ENCODE peak calls at places on chromosome 19, in four cellular contexts. One of them, this sample, is unnamed.
A peak's percentile ranks its signal among the peaks of the same experiment; 100 is the strongest.

GRCh38 chr19:37905936-37906867 is at the start of gene WDR87:
- DNase-seq in K562: peak; percentile 55
- DNase-seq in H1: no peak
- DNase-seq in WTC11: peak; percentile 89
- DNase-seq in this sample: peak; percentile 95

GRCh38 chr19:15374105-15374651 is 5.4 kb downstream of the AKAP8 start:
- DNase-seq in K562: no peak
- DNase-seq in H1: no peak
- DNase-seq in WTC11: no peak
- DNase-seq in this sample: peak; percentile 26

GRCh38 chr19:54921082-54921481 is 15.1 kb downstream of the NCR1 start:
- DNase-seq in K562: no peak
- DNase-seq in H1: no peak
- DNase-seq in WTC11: no peak
- DNase-seq in this sample: no peak

GRCh38 chr19:16066611-16067104 is 9.6 kb upstream of the TPM4 start:
- DNase-seq in K562: peak; percentile 72
- DNase-seq in H1: no peak
- DNase-seq in WTC11: no peak
- DNase-seq in this sample: peak; percentile 62

GRCh38 chr19:58563034-58563573 is 4.7 kb upstream of the UBE2M start:
- DNase-seq in K562: no peak
- DNase-seq in H1: no peak
- DNase-seq in WTC11: peak; percentile 30
- DNase-seq in this sample: peak; percentile 78

GRCh38 chr19:4965061-4965460 is 3.9 kb upstream of the KDM4B start:
- DNase-seq in K562: no peak
- DNase-seq in H1: no peak
- DNase-seq in WTC11: no peak
- DNase-seq in this sample: no peak

GRCh38 chr19:566403-566802 is 6.0 kb upstream of the BSG start:
- DNase-seq in K562: peak; percentile 84
- DNase-seq in H1: no peak
- DNase-seq in WTC11: no peak
- DNase-seq in this sample: peak; percentile 68

GRCh38 chr19:43545276-43545675 is 12.3 kb downstream of the ZNF575 start:
- DNase-seq in K562: no peak
- DNase-seq in H1: no peak
- DNase-seq in WTC11: no peak
- DNase-seq in this sample: no peak

GRCh38 chr19:647566-648284 is 8.0 kb downstream of the FGF22 start:
- DNase-seq in K562: no peak
- DNase-seq in H1: no peak
- DNase-seq in WTC11: no peak
- DNase-seq in this sample: no peak

GRCh38 chr19:12840091-12841079 is 2.1 kb downstream of the MAST1 start:
- DNase-seq in K562: peak; percentile 97
- DNase-seq in H1: peak; percentile 100
- DNase-seq in WTC11: peak; percentile 100
- DNase-seq in this sample: peak; percentile 90

GRCh38 chr19:54502518-54503048 is at the start of gene LAIR2:
- DNase-seq in K562: no peak
- DNase-seq in H1: no peak
- DNase-seq in WTC11: no peak
- DNase-seq in this sample: no peak

GRCh38 chr19:40337107-40337506 is 11.1 kb downstream of the C19orf47 start:
- DNase-seq in K562: no peak
- DNase-seq in H1: no peak
- DNase-seq in WTC11: no peak
- DNase-seq in this sample: no peak
- TF ChIP-seq TEAD4 in K562: no peak
- TF ChIP-seq TEAD4 in H1: no peak
- TF ChIP-seq TEAD4 in WTC11: no peak
- TF ChIP-seq TEAD4 in this sample: no peak

GRCh38 chr19:10831980-10832658 is 3.9 kb downstream of the TMED1 start:
- DNase-seq in K562: no peak
- DNase-seq in H1: no peak
- DNase-seq in WTC11: no peak
- DNase-seq in this sample: no peak
- TF ChIP-seq TEAD4 in K562: no peak
- TF ChIP-seq TEAD4 in H1: no peak
- TF ChIP-seq TEAD4 in WTC11: no peak
- TF ChIP-seq TEAD4 in this sample: no peak

GRCh38 chr19:7210359-7210758 is 83.9 kb downstream of the INSR start:
- DNase-seq in K562: no peak
- DNase-seq in H1: no peak
- DNase-seq in WTC11: no peak
- DNase-seq in this sample: no peak
- TF ChIP-seq TEAD4 in K562: no peak
- TF ChIP-seq TEAD4 in H1: no peak
- TF ChIP-seq TEAD4 in WTC11: no peak
- TF ChIP-seq TEAD4 in this sample: no peak

GRCh38 chr19:45507864-45508680 is 793 bp downstream of the VASP start:
- DNase-seq in K562: no peak
- DNase-seq in H1: peak; percentile 80
- DNase-seq in WTC11: peak; percentile 86
- DNase-seq in this sample: no peak

GRCh38 chr19:45508681-45508930 is 1.3 kb downstream of the VASP start:
- DNase-seq in K562: no peak
- DNase-seq in H1: no peak
- DNase-seq in WTC11: no peak
- DNase-seq in this sample: peak; percentile 65

GRCh38 chr19:45506991-45507863 is at the start of gene VASP:
- DNase-seq in K562: peak; percentile 84
- DNase-seq in H1: peak; percentile 89
- DNase-seq in WTC11: peak; percentile 89
- DNase-seq in this sample: peak; percentile 88

GRCh38 chr19:45509692-45510015 is 2.4 kb downstream of the VASP start:
- DNase-seq in K562: no peak
- DNase-seq in H1: no peak
- DNase-seq in WTC11: no peak
- DNase-seq in this sample: no peak

DNA sequence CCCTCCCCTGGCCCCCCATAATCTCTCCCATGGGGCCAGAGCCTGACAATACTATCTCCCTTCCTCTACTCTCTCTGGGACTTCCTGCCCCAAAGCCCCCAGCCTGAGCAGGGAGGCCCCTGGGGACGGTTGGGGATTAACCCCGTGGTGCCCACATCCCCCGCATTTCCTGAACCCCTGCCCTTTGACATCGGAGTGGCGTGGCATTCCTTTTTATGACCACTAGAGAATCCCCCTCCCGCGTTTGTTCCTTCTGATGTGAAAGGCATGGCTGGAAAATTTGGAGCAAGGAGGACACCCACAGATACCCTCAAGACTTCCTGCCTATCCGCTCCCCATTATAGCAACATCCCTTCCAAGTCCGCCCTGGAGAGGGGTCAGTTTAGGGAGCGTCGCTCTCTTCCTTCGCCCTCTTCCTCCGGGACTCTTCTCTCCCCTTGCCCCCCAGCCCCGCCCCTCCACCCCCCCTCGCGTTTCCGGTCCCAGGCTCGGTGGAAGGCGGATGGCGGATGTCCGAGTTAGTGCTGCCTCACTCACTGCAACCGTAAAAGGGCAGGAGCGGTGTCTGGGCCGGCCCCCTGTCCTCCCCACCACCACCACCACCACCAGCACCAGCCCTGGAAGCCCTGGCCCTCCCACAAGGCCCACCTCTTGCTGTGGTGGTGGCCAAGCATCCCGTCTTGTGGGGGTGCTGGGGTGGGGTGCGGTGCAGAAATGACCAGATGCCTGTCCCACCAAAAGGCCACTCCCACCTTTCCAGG is 1.8 kb downstream of the VASP start:
- DNase-seq in K562: peak; percentile 89
- DNase-seq in H1: peak; percentile 74
- DNase-seq in WTC11: peak; percentile 74
- DNase-seq in this sample: peak; percentile 87
- TF ChIP-seq TEAD4 in K562: no peak
- TF ChIP-seq TEAD4 in H1: no peak
- TF ChIP-seq TEAD4 in WTC11: no peak
- TF ChIP-seq TEAD4 in this sample: no peak

DNA sequence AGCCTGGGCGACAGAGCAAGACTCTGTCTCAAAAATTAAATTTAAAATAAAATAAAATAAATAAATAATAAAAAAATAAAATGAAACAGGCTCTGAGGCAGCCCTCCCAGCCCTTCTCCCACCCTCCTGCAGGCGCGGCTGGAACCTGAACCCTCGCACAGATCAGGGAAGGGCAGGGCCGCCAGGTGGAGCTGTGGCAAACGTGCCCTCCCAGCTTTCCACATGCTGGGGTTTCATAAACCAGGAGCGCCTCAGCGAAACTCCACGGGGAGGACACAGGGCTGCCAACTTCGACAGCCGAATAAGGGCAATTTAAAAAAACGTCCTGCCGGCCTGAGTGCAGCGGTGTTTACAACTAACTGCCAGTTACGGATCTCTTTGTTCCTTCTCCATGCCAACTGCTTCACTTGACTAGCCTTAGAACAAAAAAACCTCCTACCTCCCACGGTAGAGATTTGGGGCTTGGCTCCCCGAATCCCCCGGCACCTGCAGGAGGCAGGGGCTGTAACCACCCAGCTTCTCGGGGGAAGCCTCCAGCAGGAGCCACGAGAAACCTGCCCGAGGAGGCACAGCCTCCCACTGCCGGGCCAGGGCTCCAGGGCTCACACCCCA is 15.9 kb downstream of the ZNF787 start:
- DNase-seq in K562: no peak
- DNase-seq in H1: peak; percentile 89
- DNase-seq in WTC11: peak; percentile 87
- DNase-seq in this sample: no peak
- TF ChIP-seq TEAD4 in K562: no peak
- TF ChIP-seq TEAD4 in H1: no peak
- TF ChIP-seq TEAD4 in WTC11: no peak
- TF ChIP-seq TEAD4 in this sample: no peak

GRCh38 chr19:8552810-8553209 is 24.4 kb downstream of the MYO1F start:
- DNase-seq in K562: peak; percentile 71
- DNase-seq in H1: peak; percentile 55
- DNase-seq in WTC11: peak; percentile 52
- DNase-seq in this sample: peak; percentile 79
- TF ChIP-seq TEAD4 in K562: peak; percentile 31
- TF ChIP-seq TEAD4 in H1: peak; percentile 6
- TF ChIP-seq TEAD4 in WTC11: no peak
- TF ChIP-seq TEAD4 in this sample: no peak

DNA sequence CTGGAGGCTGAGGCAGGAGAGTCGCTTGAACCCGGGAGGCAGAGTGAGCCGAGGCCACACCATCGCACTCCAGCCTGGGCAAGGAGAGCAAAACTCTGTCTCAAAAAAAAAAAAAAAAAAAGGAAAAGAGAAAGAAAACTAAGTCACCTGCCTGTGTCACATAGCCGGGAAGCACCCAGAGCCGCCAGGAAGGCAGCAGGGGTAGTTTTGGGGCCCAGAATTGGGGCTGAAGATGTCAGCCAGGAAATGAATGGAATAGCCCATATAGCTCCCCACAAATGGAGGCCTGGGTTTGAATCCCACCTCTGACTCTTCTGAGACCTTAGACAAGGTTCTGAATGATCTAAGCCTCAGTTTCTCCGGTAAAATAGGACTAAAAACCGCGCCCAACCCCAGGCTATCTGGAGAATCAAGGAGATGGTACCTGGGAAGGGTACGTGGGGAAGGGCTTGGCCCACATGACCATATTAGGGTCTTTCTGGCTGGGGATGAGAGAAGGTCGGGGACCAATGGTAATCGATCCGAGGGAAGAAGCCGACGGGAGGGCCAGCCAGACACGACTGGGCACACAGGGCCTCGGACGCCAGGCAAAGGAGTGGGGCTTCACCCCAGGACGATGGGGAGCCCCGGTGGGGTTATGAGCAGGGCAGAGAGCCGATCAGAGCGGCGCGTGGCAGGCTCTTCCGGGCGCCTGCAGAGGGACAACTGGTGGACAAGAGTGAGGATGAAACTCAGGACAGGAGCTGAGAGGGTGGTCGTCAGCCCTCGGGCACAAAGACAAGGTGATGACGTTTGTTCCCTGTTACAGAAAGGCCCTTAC is 14.4 kb downstream of the CCDC124 start:
- DNase-seq in K562: no peak
- DNase-seq in H1: peak; percentile 76
- DNase-seq in WTC11: no peak
- DNase-seq in this sample: no peak
- TF ChIP-seq TEAD4 in K562: no peak
- TF ChIP-seq TEAD4 in H1: no peak
- TF ChIP-seq TEAD4 in WTC11: no peak
- TF ChIP-seq TEAD4 in this sample: no peak

DNA sequence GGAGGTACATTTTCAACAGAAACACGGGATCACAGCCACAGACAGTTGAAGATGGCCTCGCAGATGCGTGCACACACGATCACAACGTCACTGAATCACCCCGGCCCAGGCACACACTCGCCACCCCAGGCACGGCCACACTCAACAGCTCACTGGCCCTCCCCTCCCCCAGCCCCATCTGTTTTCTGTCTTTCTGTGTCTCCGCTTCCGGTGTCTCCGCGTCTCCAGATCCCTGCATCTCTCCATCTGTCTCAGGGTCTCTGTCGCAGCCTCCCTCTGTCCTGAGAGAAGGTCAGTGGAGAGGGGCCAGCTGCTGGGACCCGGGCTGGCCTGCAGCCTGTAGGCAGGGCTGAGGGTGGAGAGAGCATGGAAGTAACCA is 3.8 kb upstream of the ATP1A3 start:
- DNase-seq in K562: no peak
- DNase-seq in H1: peak; percentile 70
- DNase-seq in WTC11: peak; percentile 41
- DNase-seq in this sample: peak; percentile 87
- TF ChIP-seq TEAD4 in K562: no peak
- TF ChIP-seq TEAD4 in H1: no peak
- TF ChIP-seq TEAD4 in WTC11: no peak
- TF ChIP-seq TEAD4 in this sample: no peak

DNA sequence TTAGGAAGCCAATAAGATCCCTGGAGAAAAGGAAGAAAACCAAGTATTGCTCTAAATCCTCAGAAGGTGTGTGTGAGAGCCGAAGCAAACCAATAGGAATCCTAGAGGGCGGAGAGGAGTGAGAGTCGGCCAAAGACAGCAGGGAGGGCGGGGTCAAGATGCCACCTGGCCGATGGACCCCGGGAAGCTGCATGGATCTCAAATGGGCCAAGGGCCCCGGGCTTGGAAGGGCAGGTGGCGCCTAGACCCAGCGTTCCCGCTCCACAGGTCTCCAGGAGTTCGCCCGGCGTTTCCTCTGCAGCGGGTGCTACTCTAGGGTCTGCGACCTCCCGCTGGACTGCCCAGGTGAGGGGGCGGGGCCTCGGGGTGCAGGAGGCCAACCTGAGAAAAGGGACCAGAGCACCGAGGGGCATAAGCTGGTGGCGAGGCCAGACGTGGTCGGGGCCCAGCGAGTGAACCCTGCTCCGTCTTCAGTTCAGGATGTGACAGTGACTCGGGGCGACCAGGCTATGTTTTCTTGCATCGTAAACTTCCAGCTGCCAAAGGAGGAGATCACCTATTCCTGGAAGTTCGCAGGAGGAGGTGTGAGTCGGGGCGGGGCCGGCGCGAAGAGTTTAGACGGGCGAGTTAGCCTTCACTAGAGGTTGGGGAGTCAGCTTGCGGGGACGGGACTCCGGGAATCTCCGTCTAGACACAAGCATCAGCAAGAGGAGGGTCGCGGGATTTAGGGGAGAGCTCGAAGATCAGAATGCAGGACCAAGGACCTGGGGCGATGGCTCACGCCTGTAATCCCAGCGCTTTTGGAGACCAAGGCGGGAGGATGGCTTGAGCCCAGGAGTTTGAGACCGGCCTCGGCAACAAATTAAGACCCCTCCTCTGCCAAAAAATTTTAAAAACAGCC is 9.9 kb downstream of the SPACA6 start:
- DNase-seq in K562: peak; percentile 53
- DNase-seq in H1: peak; percentile 81
- DNase-seq in WTC11: peak; percentile 79
- DNase-seq in this sample: peak; percentile 22
- TF ChIP-seq TEAD4 in K562: no peak
- TF ChIP-seq TEAD4 in H1: no peak
- TF ChIP-seq TEAD4 in WTC11: no peak
- TF ChIP-seq TEAD4 in this sample: no peak

GRCh38 chr19:2057484-2058469 is 6.7 kb upstream of the MKNK2 start:
- DNase-seq in K562: no peak
- DNase-seq in H1: no peak
- DNase-seq in WTC11: no peak
- DNase-seq in this sample: no peak
- TF ChIP-seq TEAD4 in K562: no peak
- TF ChIP-seq TEAD4 in H1: no peak
- TF ChIP-seq TEAD4 in WTC11: no peak
- TF ChIP-seq TEAD4 in this sample: no peak